ENCODE peak calls at places on chromosome 14, in four cellular contexts. C, N, B and Y are unnamed samples.
A peak's percentile ranks its signal among the peaks of the same experiment; 100 is the strongest.

GRCh38 chr14:96852823-96853422 is 55.7 kb downstream of the VRK1 start:
- DNase-seq in B (peak; percentile 18), N (peak; percentile 26), C (peak; percentile 57), Y (no peak)

GRCh38 chr14:47857646-47858045 is 182.2 kb upstream of the MDGA2 start:
- DNase-seq in C (no peak), N (no peak), B (no peak), Y (no peak)

GRCh38 chr14:24331731-24332093 is 3.2 kb downstream of the ADCY4 start:
- DNase-seq in C (no peak), N (no peak), B (no peak), Y (no peak)

GRCh38 chr14:51884086-51884927 is 23.9 kb downstream of the GNG2 start:
- DNase-seq in N (no peak), B (no peak), C (peak; percentile 0), Y (no peak)

GRCh38 chr14:69625299-69626131 is 14.1 kb downstream of the SUSD6 start:
- DNase-seq in C (peak; percentile 62), B (no peak), N (no peak), Y (no peak)

GRCh38 chr14:31297701-31298344 is 90.2 kb upstream of the HECTD1 start:
- DNase-seq in C (no peak), N (no peak), B (no peak), Y (no peak)

GRCh38 chr14:70665448-70666363 is 24.0 kb downstream of the TTC9 start:
- DNase-seq in C (no peak), N (peak; percentile 45), B (no peak), Y (no peak)

GRCh38 chr14:103561381-103562134 is 899 bp downstream of the BAG5 start:
- DNase-seq in C (peak; percentile 51), B (peak; percentile 27), N (no peak), Y (no peak)

GRCh38 chr14:56304456-56304855 is 186.2 kb downstream of the PELI2 start:
- DNase-seq in N (no peak), C (no peak), B (no peak), Y (no peak)

GRCh38 chr14:62436256-62436655 is 609.0 kb downstream of the KCNH5 start:
- DNase-seq in C (no peak), B (no peak), N (no peak), Y (no peak)

GRCh38 chr14:92945959-92946846 is 23.3 kb downstream of the CHGA start:
- DNase-seq in N (peak; percentile 51), B (no peak), C (no peak), Y (no peak)

GRCh38 chr14:68084256-68084655 is 264.7 kb downstream of the RAD51B start:
- DNase-seq in C (peak; percentile 8), N (no peak), B (no peak), Y (no peak)

GRCh38 chr14:32940066-32940651 is 1.5 kb downstream of the NPAS3 start:
- DNase-seq in C (no peak), N (no peak), B (no peak), Y (no peak)

GRCh38 chr14:98028156-98028555 is 1231.0 kb downstream of the VRK1 start:
- DNase-seq in B (no peak), N (no peak), C (no peak), Y (no peak)

GRCh38 chr14:28059254-28059653 is 707.3 kb upstream of the FOXG1 start:
- DNase-seq in C (no peak), B (no peak), N (no peak), Y (no peak)

GRCh38 chr14:85811340-85811739 is 281.4 kb downstream of the FLRT2 start:
- DNase-seq in C (no peak), N (no peak), B (no peak), Y (no peak)

GRCh38 chr14:73124180-73124894 is 12.0 kb upstream of the PSEN1 start:
- DNase-seq in N (no peak), C (no peak), B (no peak), Y (no peak)

GRCh38 chr14:24062216-24062980 is 9.0 kb upstream of the CPNE6 start:
- DNase-seq in N (no peak), B (no peak), C (no peak), Y (no peak)

GRCh38 chr14:29584992-29585391 is 342.7 kb downstream of the PRKD1 start:
- DNase-seq in B (peak; percentile 32), N (no peak), C (no peak), Y (no peak)

GRCh38 chr14:35220920-35221319 is 71.3 kb upstream of the PSMA6 start:
- DNase-seq in B (no peak), N (no peak), C (no peak), Y (no peak)

GRCh38 chr14:71943695-71944018 is 11.4 kb downstream of the RGS6 start:
- DNase-seq in B (no peak), N (no peak), C (no peak), Y (no peak)

GRCh38 chr14:53358166-53358565 is 205.0 kb upstream of the DDHD1 start:
- DNase-seq in N (no peak), C (no peak), B (no peak), Y (no peak)

GRCh38 chr14:66495214-66496098 is 9.3 kb downstream of the CCDC196 start:
- DNase-seq in B (peak; percentile 65), N (peak; percentile 39), C (peak; percentile 73), Y (no peak)

GRCh38 chr14:100536721-100537700 is 50.2 kb downstream of the BEGAIN start:
- DNase-seq in B (no peak), C (no peak), N (no peak), Y (no peak)

GRCh38 chr14:90534838-90535555 is 138.2 kb downstream of the CALM1 start:
- DNase-seq in C (peak; percentile 36), B (no peak), N (no peak), Y (no peak)

GRCh38 chr14:33455998-33456397 is 494.9 kb downstream of the EGLN3 start:
- DNase-seq in B (no peak), N (no peak), C (no peak), Y (no peak)

GRCh38 chr14:68734231-68734732 is 58.6 kb downstream of the ZFP36L1 start:
- DNase-seq in B (no peak), C (no peak), N (no peak), Y (no peak)

GRCh38 chr14:91350483-91350812 is 67.2 kb downstream of the CCDC88C start:
- DNase-seq in B (no peak), N (no peak), C (no peak), Y (no peak)

GRCh38 chr14:105888784-105889665 is 362.6 kb downstream of the TMEM121 start:
- DNase-seq in B (no peak), C (no peak), N (no peak), Y (no peak)

GRCh38 chr14:72917420-72917819 is 8.8 kb upstream of the DCAF4 start:
- DNase-seq in N (no peak), B (no peak), C (no peak), Y (no peak)

GRCh38 chr14:24084439-24084838 is 9.7 kb upstream of the PCK2 start:
- DNase-seq in B (no peak), C (peak; percentile 13), N (no peak), Y (no peak)

GRCh38 chr14:82855912-82856381 is 1322.3 kb upstream of the SEL1L start:
- DNase-seq in N (no peak), C (no peak), B (no peak), Y (no peak)

GRCh38 chr14:52110441-52111086 is 41.7 kb upstream of the NID2 start:
- DNase-seq in N (no peak), B (no peak), C (no peak), Y (no peak)

GRCh38 chr14:52014601-52015267 is 25.4 kb downstream of the RTRAF start:
- DNase-seq in B (no peak), N (no peak), C (no peak), Y (no peak)

GRCh38 chr14:87351007-87351406 is 642.0 kb downstream of the GALC start:
- DNase-seq in B (no peak), N (no peak), C (no peak), Y (no peak)

GRCh38 chr14:24665440-24665991 is 31.5 kb upstream of the GZMB start:
- DNase-seq in N (no peak), B (no peak), C (no peak), Y (no peak)

GRCh38 chr14:97410667-97411286 is 613.6 kb downstream of the VRK1 start:
- DNase-seq in C (no peak), B (no peak), N (no peak), Y (no peak)

GRCh38 chr14:59150990-59151389 is 37.5 kb upstream of the DAAM1 start:
- DNase-seq in B (no peak), C (no peak), N (no peak), Y (no peak)
- TF ChIP-seq MAX in B (no peak), C (no peak), N (no peak), Y (no peak)

DNA sequence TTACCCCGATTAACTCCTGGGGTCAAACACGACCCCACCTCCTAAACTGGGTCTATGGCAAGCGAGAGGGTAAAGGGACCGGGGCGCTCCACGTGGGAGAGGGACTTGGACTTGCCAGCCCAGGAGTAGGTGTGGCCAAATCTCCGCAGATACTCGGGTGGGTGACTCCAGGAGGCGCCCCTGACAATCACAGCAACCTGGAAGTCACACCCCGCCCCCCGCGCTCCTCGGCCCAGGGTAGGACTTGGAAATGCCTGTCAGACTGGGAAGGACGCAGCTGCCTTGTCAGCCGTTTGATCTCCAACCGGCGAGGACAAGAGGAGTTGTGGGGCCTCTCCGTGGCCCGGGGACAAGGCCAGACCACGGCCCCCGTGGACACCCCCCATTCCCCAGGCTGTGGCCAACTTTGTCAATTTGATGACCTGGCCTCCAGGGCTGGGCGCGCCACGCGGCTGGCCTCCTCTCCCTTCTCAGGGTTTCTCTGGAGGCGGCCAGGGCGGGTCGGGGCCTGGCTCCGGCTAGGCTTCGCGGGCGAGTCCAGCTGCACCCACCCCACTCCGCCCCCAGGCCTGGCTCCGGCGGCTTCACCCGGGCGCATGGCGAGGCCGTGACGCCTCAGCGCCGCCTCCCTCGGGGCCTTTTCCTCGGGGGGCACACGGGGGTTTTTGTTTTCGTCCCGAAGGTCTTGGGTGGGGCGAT is 1.2 kb upstream of the BCL11B start:
- DNase-seq in B (peak; percentile 16), N (no peak), C (no peak), Y (no peak)
- TF ChIP-seq EZH2 in B (no peak), N (no peak), C (no peak), Y (no peak)

DNA sequence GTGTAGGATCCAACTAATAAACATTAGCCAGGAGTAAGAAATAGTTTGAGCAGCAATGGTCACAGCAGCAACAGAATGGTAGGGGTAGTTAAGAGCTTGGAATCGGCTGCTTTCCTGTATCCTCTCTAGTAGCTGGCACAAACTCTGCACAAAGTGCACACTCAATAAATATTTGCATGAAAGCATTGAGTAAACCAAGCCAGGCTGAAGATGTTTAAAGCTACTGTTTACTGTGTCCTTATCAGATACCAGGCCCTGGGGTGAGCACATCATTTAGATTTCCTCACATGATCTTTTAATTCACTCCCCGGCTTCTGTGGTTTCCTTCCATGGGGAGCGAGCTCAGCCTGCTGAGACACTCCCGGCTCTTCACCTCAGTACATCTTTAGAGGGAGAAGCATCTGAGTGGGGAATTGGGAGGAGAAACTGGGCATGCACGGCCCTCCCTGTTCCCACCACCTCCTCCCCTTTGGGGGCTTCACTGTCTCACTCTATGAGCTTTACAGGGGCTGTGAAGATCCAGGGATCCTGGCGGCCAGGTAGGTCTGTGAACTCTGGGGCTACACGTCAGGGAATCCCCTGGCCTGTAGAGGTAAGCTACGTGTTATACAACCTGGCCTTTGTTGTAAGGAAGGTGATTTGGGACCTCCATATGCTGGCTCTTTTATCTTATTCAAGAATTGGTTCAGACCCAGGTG is 107.2 kb upstream of the VASH1 start:
- DNase-seq in B (peak; percentile 76), C (no peak), N (no peak), Y (no peak)
- TF ChIP-seq POLR2AphosphoS5 in B (no peak), C (no peak), N (no peak), Y (no peak)

DNA sequence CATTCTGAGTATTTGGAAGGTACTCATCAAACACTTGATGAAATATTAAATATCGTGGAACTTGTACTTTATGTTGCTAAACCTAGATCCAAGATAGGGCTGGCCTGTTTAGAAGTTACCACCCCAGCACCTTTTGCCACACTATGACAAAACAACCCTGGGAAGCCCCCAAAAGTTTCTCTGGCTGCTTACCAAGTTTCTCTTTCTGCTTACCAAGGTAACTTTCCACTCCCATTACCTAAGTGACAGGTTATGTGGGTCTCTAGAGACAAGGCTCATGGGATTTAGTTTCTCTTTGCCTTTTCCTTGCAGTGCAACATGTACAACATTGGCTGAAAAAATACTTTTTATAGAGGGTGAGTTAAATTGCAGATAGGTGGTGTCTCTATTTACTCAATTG is 28.9 kb upstream of the PPM1A start:
- DNase-seq in C (no peak), B (no peak), N (no peak), Y (no peak)
- TF ChIP-seq MAX in C (no peak), B (no peak), N (no peak), Y (no peak)